ENCODE peak calls at places on chromosomes 4 and X, in nine cellular contexts. G is ovary, E is K562, Q is transverse colon, K is tibial nerve, U is esophagus muscularis mucosa, C is HCT116, L is adrenal gland, O is uterus. B is an unnamed sample. For H3K9me3, the result is how much of the 10 kb centered on the place peaks cover.

GRCh38 chrX:55710701-55711100 is 6.8 kb upstream of the RRAGB start:
- DNase-seq in G (no peak), E (no peak), Q (no peak), K (no peak), U (no peak), C (no peak), L (peak), O (peak), B (no peak)

GRCh38 chr4:13543648-13544555 is at the start of gene NKX3-2:
- DNase-seq in G (no peak), E (no peak), Q (no peak), K (no peak), U (peak), C (no peak), L (no peak), O (no peak), B (no peak)

GRCh38 chr4:138030375-138030774 is 211.8 kb downstream of the SLC7A11 start:
- DNase-seq in G (no peak), E (no peak), Q (no peak), K (no peak), U (no peak), C (no peak), L (no peak), O (no peak), B (no peak)

GRCh38 chr4:87977521-87978278 is 2.2 kb downstream of the SPP1 start:
- DNase-seq in G (no peak), E (no peak), Q (no peak), K (no peak), U (no peak), C (no peak), L (no peak), O (no peak), B (no peak)

GRCh38 chrX:70554081-70554480 is 109.4 kb downstream of the DLG3 start:
- DNase-seq in G (no peak), E (no peak), Q (no peak), K (no peak), U (no peak), C (no peak), L (no peak), O (no peak), B (no peak)

GRCh38 chrX:38275615-38276014 is 51.7 kb downstream of the RPGR start:
- DNase-seq in G (no peak), E (no peak), Q (no peak), K (no peak), U (no peak), C (peak), L (no peak), O (no peak), B (no peak)

GRCh38 chrX:86930419-86930818 is 587.2 kb upstream of the KLHL4 start:
- DNase-seq in G (no peak), E (no peak), Q (no peak), K (no peak), U (no peak), C (no peak), L (no peak), O (no peak), B (no peak)

GRCh38 chrX:38149016-38149415 is 71.7 kb downstream of the SRPX start:
- DNase-seq in G (no peak), E (no peak), Q (no peak), K (no peak), U (no peak), C (no peak), L (no peak), O (no peak), B (no peak)

GRCh38 chrX:94695910-94696309 is 1021.9 kb downstream of the FAM133A start:
- DNase-seq in G (no peak), E (no peak), Q (no peak), K (no peak), U (no peak), C (no peak), L (no peak), O (no peak), B (no peak)

GRCh38 chr4:109046549-109047171 is 255.8 kb downstream of the COL25A1 start:
- DNase-seq in G (peak), E (no peak), Q (no peak), K (peak), U (no peak), C (no peak), L (peak), O (no peak), B (no peak)

GRCh38 chr4:1711055-1711905 is 839 bp downstream of the SLBP start:
- DNase-seq in G (peak), E (peak), Q (peak), K (no peak), U (no peak), C (no peak), L (peak), O (no peak), B (peak)

GRCh38 chr4:273312-274017 is 31.8 kb downstream of the ZNF732 start:
- DNase-seq in G (no peak), E (no peak), Q (no peak), K (no peak), U (no peak), C (no peak), L (no peak), O (no peak), B (no peak)
- H3K9me3 ChIP-seq in G (under half), E (under half), Q (half or more), K (under half), U (half or more), C (under half), L (under half), O (under half), B (under half)

DNA sequence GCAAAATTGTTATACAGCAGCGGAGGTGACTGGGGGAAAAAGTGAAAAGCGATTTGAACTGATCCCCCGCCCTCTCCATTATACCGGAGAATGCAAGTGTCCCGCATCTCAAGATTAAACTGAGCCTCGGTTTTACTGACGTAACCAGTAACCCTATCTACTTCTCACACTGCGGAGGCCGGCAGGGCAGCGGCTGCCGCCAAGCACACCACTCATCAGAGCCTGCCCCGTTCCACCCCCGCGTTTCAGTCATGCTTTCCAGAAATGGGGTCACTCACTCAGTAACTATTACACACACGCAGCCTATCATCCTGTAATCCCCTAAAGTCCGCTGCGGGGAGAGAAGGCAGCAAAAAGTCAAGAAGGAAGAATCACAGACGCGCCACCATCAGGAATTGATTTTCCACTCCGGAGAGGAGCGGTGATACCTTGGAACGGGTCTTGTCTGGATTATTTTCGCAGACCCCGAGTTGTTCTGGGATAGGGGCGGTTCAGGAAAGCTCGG is 1.4 kb downstream of the RPS6KA3 start:
- DNase-seq in G (peak), E (peak), Q (peak), K (peak), U (no peak), C (peak), L (peak), O (peak), B (peak)
- TF ChIP-seq POLR2A in G (peak), E (peak), Q (peak), K (peak), U (peak), C (no peak), L (peak), O (peak), B (no peak)

GRCh38 chr4:183380901-183381300 is 58.7 kb upstream of the CLDN24 start:
- DNase-seq in G (no peak), E (no peak), Q (no peak), K (no peak), U (no peak), C (no peak), L (no peak), O (no peak), B (no peak)
- H3K9me3 ChIP-seq in G (under half), E (under half), Q (under half), K (under half), U (under half), C (under half), L (under half), O (under half), B (under half)

GRCh38 chr4:2829933-2830451 is 13.7 kb upstream of the ADD1 start:
- DNase-seq in G (peak), E (no peak), Q (no peak), K (no peak), U (no peak), C (no peak), L (peak), O (no peak), B (peak)
- TF ChIP-seq POLR2A in G (no peak), E (no peak), Q (no peak), K (no peak), U (no peak), C (no peak), L (no peak), O (no peak), B (no peak)

DNA sequence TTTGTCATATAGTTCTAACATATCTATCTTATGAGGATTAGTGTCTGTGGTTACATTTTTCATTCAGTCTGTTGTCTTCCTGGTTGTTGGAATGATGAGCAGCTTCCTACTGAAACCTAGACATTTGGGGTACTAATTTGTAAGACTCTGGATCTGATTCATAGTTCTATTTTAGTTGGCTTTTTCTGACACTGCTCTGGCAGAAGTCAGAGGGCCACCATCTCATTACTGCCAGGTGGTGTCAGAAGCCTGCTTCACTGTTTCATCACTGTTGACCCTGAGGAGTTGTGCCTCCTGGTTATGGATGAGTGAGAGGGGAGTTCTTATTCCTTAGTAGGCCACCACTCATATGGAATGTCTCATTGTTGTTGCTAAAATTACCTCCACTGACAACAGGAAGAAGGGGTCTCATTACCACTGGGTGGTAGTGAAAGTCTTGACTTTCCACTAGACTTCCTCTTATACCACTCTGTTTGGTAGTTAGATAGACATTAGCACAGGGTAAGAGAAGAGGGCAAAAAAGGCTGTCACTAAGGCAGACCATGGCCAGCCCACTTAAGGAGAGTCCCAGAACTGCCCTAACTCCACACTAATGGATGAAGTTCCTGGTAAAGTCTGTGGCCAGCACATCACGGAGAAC is 395.2 kb downstream of the SPOCK3 start:
- DNase-seq in G (no peak), E (no peak), Q (no peak), K (no peak), U (no peak), C (no peak), L (no peak), O (no peak), B (no peak)
- H3K9me3 ChIP-seq in G (under half), E (under half), Q (under half), K (under half), U (under half), C (under half), L (under half), O (under half), B (under half)

DNA sequence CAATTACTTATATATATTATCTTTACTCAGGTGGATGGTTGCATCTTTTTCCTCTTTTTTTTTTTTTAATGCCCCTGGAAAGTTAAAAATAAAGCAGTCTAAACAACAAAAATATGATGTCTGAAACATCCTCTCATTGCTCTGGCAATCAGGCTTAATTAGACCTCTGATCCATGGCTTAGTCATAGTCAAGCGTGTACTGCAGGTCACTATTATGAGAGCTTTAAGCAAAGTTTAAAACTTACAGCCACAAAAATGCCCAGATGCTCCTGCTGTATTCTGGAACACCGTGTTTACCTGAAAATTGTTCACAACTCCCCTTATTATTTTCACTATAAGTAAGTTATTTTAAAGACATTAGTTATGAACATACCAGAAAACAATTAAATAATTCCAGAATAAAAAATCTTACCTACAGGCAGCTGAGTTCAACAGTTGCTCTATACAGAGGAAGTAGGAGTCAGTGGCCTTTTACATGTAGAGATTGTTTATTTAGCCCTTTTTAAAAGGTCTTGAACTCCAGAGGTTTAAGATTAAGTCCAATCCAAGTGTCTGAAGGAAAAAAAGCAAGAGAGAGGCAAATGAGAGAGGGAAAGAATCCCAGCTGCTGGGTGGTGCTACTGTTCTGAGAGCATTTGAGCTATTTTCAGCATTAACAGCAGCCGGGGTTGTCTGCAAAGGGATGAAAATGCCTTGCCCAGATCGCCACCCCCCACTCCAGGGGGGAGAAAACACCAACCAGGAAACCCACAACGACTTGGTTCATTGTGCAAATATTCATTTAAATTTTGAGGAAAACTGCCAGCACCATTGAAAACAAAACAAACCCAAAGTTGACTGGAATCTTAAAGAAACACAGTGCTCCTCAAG is 36.9 kb downstream of the SORBS2 start:
- DNase-seq in G (no peak), E (no peak), Q (no peak), K (no peak), U (no peak), C (no peak), L (peak), O (no peak), B (peak)
- TF ChIP-seq POLR2A in G (no peak), E (no peak), Q (no peak), K (no peak), U (no peak), C (no peak), L (peak), O (no peak), B (no peak)

DNA sequence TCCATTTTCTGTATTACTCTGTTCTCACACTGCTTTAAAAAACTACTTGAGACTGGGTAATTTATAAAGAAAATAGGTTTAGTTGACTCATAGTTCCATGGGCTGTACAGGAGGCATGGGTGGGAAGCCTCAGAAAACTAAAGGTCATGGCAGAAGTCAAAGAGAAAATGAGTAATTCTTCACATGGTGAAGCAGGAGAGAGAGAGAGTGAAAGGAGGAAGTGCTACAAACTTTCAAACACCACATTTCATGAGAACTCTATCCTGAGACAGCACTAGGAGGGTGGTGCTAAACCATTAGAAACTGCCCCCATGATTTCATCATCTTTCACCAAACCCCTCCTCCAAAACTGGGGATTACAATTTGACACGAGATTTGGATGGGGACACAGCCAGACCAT is 108.0 kb upstream of the PBDC1 start:
- DNase-seq in G (no peak), E (no peak), Q (no peak), K (no peak), U (no peak), C (no peak), L (no peak), O (no peak), B (no peak)
- H3K9me3 ChIP-seq in G (under half), E (under half), Q (under half), K (under half), U (under half), C (under half), L (under half), O (under half), B (under half)

GRCh38 chr4:180141734-180142133 is 2101.5 kb upstream of the TENM3 start:
- DNase-seq in G (no peak), E (no peak), Q (no peak), K (no peak), U (no peak), C (no peak), L (no peak), O (no peak), B (no peak)
- TF ChIP-seq POLR2A in G (no peak), E (no peak), Q (no peak), K (no peak), U (no peak), C (no peak), L (no peak), O (no peak), B (no peak)

GRCh38 chr4:41598580-41598979 is 60.6 kb downstream of the LIMCH1 start:
- DNase-seq in G (no peak), E (no peak), Q (no peak), K (no peak), U (no peak), C (no peak), L (no peak), O (no peak), B (no peak)

GRCh38 chr4:41597494-41597893 is 59.5 kb downstream of the LIMCH1 start:
- DNase-seq in G (no peak), E (no peak), Q (no peak), K (no peak), U (no peak), C (no peak), L (no peak), O (no peak), B (no peak)

GRCh38 chr4:41590591-41590990 is 52.6 kb downstream of the LIMCH1 start:
- DNase-seq in G (no peak), E (no peak), Q (no peak), K (no peak), U (peak), C (no peak), L (peak), O (no peak), B (peak)

GRCh38 chr4:41599192-41599786 is 61.3 kb downstream of the LIMCH1 start:
- DNase-seq in G (no peak), E (no peak), Q (no peak), K (no peak), U (no peak), C (no peak), L (no peak), O (no peak), B (no peak)

GRCh38 chr4:41594439-41594838 is 56.5 kb downstream of the LIMCH1 start:
- DNase-seq in G (no peak), E (no peak), Q (no peak), K (peak), U (no peak), C (no peak), L (no peak), O (peak), B (peak)
- H3K9me3 ChIP-seq in G (under half), E (under half), Q (under half), K (under half), U (under half), C (under half), L (under half), O (under half), B (under half)

B was measured in thyroid gland.